ENCODE peak calls at places on chromosomes 2 and 18, in four cellular contexts. M is AG08395, R is T-helper 1 cell, S is Kasumi-1. U is an unnamed sample.

GRCh38 chr2:240399419-240400318 is 35.8 kb upstream of the GPC1 start:
- DNase-seq in S (no peak), M (no peak), R (no peak), U (no peak)

GRCh38 chr2:96839288-96839874 is 4.4 kb downstream of the ANKRD23 start:
- DNase-seq in S (no peak), M (no peak), R (peak), U (no peak)

GRCh38 chr18:56823986-56824385 is 172.8 kb downstream of the WDR7 start:
- DNase-seq in S (no peak), R (no peak), M (no peak), U (no peak)

GRCh38 chr18:3062798-3063563 is 50.0 kb upstream of the LPIN2 start:
- DNase-seq in S (peak), R (peak), M (peak), U (no peak)

GRCh38 chr18:55857409-55857808 is 269.4 kb upstream of the TCF4 start:
- DNase-seq in S (no peak), R (no peak), M (no peak), U (no peak)

GRCh38 chr2:58767833-58768726 is 527.0 kb upstream of the FANCL start:
- DNase-seq in S (no peak), R (no peak), M (no peak), U (no peak)

GRCh38 chr2:106195996-106196395 is 1.9 kb upstream of the UXS1 start:
- DNase-seq in R (no peak), S (no peak), M (no peak), U (no peak)

GRCh38 chr2:153940511-153940910 is 68.8 kb downstream of the GALNT13 start:
- DNase-seq in R (no peak), S (no peak), M (no peak), U (no peak)

GRCh38 chr18:24536326-24536725 is 75.9 kb downstream of the HRH4 start:
- DNase-seq in R (no peak), M (peak), S (no peak), U (no peak)

GRCh38 chr18:35143615-35144596 is 96.9 kb upstream of the ZNF397 start:
- DNase-seq in S (peak), M (peak), R (peak), U (peak)

GRCh38 chr2:106142683-106143082 is 51.4 kb downstream of the UXS1 start:
- DNase-seq in S (no peak), R (no peak), M (no peak), U (no peak)

GRCh38 chr18:36572135-36572856 is 256.5 kb downstream of the TPGS2 start:
- DNase-seq in R (no peak), S (peak), M (peak), U (no peak)

GRCh38 chr2:69773201-69773600 is 31.3 kb downstream of the ANXA4 start:
- DNase-seq in R (no peak), M (peak), S (no peak), U (no peak)

GRCh38 chr2:241506793-241507429 is 1.5 kb downstream of the STK25 start:
- DNase-seq in R (no peak), S (no peak), M (no peak), U (no peak)

GRCh38 chr18:27311114-27311513 is 126.0 kb upstream of the CHST9 start:
- DNase-seq in R (no peak), M (no peak), S (no peak), U (no peak)

GRCh38 chr2:235499306-235499812 is 5.5 kb downstream of the AGAP1 start:
- DNase-seq in R (no peak), M (no peak), S (no peak), U (no peak)